ENCODE peak calls at places on chromosomes 2 and 18, in four cellular contexts. B is H9, U is mesendoderm, H is IMR-90. E is an unnamed sample.

GRCh38 chr2:131041402-131042160 is 51.7 kb downstream of the FAM168B start:
- DNase-seq in U (no peak), H (no peak), B (no peak), E (no peak)

GRCh38 chr2:239856620-239857285 is 168.4 kb downstream of the NDUFA10 start:
- DNase-seq in B (no peak), U (no peak), H (no peak), E (no peak)

GRCh38 chr2:70510213-70510820 is 43.3 kb downstream of the TGFA start:
- DNase-seq in B (no peak), H (no peak), U (no peak), E (no peak)

GRCh38 chr2:241601841-241602240 is 35.1 kb downstream of the THAP4 start:
- DNase-seq in B (no peak), H (no peak), U (no peak), E (no peak)

GRCh38 chr18:46555724-46556123 is 101.3 kb downstream of the LOXHD1 start:
- DNase-seq in B (peak; percentile 63), H (peak; percentile 3), U (peak; percentile 71), E (peak; percentile 76)

GRCh38 chr2:148282201-148282600 is 261.3 kb downstream of the MBD5 start:
- DNase-seq in B (no peak), H (peak; percentile 45), U (no peak), E (no peak)

GRCh38 chr2:155250800-155251199 is 552.3 kb downstream of the KCNJ3 start:
- DNase-seq in U (peak; percentile 70), B (no peak), H (no peak), E (no peak)

GRCh38 chr2:241214209-241214608 is 25.7 kb downstream of the ANO7 start:
- DNase-seq in H (no peak), B (no peak), U (no peak), E (no peak)

GRCh38 chr2:157722580-157723234 is 94.0 kb upstream of the ACVR1C start:
- DNase-seq in U (no peak), B (no peak), H (peak; percentile 11), E (no peak)

GRCh38 chr2:13020469-13020868 is 303.7 kb downstream of the TRIB2 start:
- DNase-seq in H (no peak), B (no peak), U (no peak), E (no peak)

GRCh38 chr2:169775765-169776482 is 22.7 kb upstream of the SSB start:
- DNase-seq in B (no peak), U (no peak), H (peak; percentile 70), E (no peak)

GRCh38 chr2:238794050-238794449 is 53.8 kb upstream of the TWIST2 start:
- DNase-seq in U (no peak), B (no peak), H (no peak), E (no peak)

GRCh38 chr2:106193491-106193976 is 567 bp downstream of the UXS1 start:
- DNase-seq in H (no peak), U (peak; percentile 14), B (no peak), E (no peak)

GRCh38 chr18:2939317-2939716 is 73.6 kb downstream of the LPIN2 start:
- DNase-seq in B (no peak), H (no peak), U (no peak), E (no peak)

GRCh38 chr18:31610841-31611240 is 19.2 kb downstream of the TTR start:
- DNase-seq in H (no peak), B (peak; percentile 88), U (peak; percentile 93), E (peak; percentile 57)

GRCh38 chr2:13652531-13653313 is 936.0 kb downstream of the TRIB2 start:
- DNase-seq in U (peak; percentile 73), H (peak; percentile 73), B (peak; percentile 49), E (no peak)

GRCh38 chr2:223788826-223789225 is 48.6 kb downstream of the AP1S3 start:
- DNase-seq in H (no peak), B (no peak), U (no peak), E (no peak)

GRCh38 chr2:40364143-40364903 is 87.6 kb downstream of the SLC8A1 start:
- DNase-seq in U (no peak), H (peak; percentile 44), B (no peak), E (no peak)

GRCh38 chr18:63322908-63323634 is 3.5 kb upstream of the BCL2 start:
- DNase-seq in B (peak; percentile 42), H (peak; percentile 73), U (peak; percentile 72), E (no peak)

GRCh38 chr2:3180082-3180908 is 197.3 kb downstream of the EIPR1 start:
- DNase-seq in H (no peak), U (no peak), B (no peak), E (no peak)

GRCh38 chr18:13538630-13539029 is 187.7 kb downstream of the FAM210A start:
- DNase-seq in B (no peak), U (no peak), H (no peak), E (no peak)

GRCh38 chr18:55038162-55038561 is 78.9 kb upstream of the CCDC68 start:
- DNase-seq in H (peak; percentile 19), B (no peak), U (no peak), E (no peak)

GRCh38 chr2:233436691-233437438 is 82.6 kb downstream of the DGKD start:
- DNase-seq in H (no peak), U (no peak), B (no peak), E (no peak)

GRCh38 chr2:160574472-160575140 is 81.0 kb upstream of the RBMS1 start:
- DNase-seq in B (no peak), H (peak; percentile 87), U (peak; percentile 17), E (no peak)

GRCh38 chr2:19176172-19176852 is 182.1 kb downstream of the OSR1 start:
- DNase-seq in B (no peak), H (no peak), U (no peak), E (no peak)

GRCh38 chr2:147689510-147689909 is 155.3 kb upstream of the ACVR2A start:
- DNase-seq in B (no peak), H (no peak), U (no peak), E (no peak)

DNA sequence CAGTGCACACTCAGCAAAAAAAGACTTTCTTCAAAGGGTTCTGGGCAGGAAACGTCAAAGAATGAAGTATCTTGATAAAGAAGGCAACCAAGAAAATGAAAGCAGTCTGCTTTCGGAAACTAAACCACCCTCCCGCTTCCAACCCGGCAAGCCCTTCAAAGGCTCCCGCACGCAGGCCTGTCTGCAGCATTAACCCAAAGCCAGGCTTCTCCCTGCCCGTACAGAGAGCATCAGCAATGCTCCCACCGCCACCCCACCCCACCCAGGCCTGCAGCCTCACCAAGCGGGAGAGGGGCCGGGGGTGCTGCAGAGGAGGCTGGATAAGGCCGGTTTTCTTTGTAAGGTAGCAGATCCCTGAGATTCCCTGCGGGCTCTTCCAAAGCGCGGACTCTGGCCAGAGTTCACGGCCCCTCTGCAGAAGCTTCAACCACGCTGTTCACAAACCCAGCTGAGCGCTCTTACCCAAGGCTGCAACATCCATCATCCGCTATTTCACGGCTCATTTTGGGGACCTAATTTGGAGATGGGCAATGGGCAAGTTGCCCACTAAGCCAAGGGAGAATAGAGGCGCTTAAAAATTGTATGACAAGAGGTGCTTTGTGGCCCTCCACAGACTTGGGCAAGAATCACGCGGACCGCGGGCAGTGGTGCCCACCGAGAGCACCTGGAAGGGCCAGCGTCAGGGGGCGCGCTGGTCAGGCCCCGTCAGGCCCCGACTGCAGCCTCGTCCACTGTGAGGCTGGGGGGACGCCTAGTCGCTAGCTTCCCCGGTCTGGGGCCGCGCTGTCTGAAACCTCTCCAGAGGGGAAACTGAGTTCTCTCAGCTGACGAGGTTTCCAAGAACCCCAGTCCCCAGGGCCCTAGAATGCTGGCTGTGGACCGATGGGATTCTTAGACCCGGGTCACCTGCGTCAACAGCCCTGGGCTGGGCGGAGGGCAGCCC is 225.4 kb upstream of the ID2 start:
- DNase-seq in H (no peak), U (no peak), B (no peak), E (no peak)
- H2BK5ac ChIP-seq in H (no peak overlapping the region), U (no peak overlapping the region), B (no peak overlapping the region), E (no peak overlapping the region)

GRCh38 chr2:37711831-37712230 is 40.4 kb upstream of the CDC42EP3 start:
- DNase-seq in U (no peak), H (peak; percentile 90), B (no peak), E (no peak)

GRCh38 chr2:37706784-37707183 is 35.3 kb upstream of the CDC42EP3 start:
- DNase-seq in B (no peak), H (no peak), U (no peak), E (no peak)

GRCh38 chr2:37713258-37713700 is 41.8 kb upstream of the CDC42EP3 start:
- DNase-seq in U (no peak), B (no peak), H (peak; percentile 98), E (no peak)

GRCh38 chr2:37707393-37707792 is 36.0 kb upstream of the CDC42EP3 start:
- DNase-seq in U (no peak), H (no peak), B (no peak), E (no peak)

DNA sequence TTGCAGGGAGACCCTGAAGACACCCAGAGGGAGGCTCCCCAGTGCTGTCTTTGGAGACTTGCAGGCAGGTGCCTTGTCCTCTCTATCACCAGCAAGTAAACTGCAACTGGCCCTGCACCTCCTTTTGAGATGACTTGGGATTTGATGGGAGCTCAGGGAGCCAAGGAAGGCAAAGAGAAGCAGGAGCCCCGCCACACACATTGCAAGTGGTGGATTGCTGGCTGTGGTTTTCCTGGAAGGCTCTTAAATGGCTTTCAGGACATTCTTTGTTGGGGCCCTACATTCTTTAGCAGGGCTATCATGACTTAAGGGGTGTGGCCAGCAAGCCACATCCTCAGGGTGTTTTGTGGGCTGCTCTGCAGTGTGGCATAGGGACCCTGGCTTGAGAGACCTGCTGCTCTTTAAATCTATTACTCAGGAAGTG is 39.9 kb upstream of the CDC42EP3 start:
- DNase-seq in B (peak; percentile 47), H (peak; percentile 91), U (peak; percentile 95), E (no peak)
- H4K5ac ChIP-seq in B (no peak overlapping the region), H (peak overlapping the region; percentile 87), U (no peak overlapping the region), E (no peak overlapping the region)

DNA sequence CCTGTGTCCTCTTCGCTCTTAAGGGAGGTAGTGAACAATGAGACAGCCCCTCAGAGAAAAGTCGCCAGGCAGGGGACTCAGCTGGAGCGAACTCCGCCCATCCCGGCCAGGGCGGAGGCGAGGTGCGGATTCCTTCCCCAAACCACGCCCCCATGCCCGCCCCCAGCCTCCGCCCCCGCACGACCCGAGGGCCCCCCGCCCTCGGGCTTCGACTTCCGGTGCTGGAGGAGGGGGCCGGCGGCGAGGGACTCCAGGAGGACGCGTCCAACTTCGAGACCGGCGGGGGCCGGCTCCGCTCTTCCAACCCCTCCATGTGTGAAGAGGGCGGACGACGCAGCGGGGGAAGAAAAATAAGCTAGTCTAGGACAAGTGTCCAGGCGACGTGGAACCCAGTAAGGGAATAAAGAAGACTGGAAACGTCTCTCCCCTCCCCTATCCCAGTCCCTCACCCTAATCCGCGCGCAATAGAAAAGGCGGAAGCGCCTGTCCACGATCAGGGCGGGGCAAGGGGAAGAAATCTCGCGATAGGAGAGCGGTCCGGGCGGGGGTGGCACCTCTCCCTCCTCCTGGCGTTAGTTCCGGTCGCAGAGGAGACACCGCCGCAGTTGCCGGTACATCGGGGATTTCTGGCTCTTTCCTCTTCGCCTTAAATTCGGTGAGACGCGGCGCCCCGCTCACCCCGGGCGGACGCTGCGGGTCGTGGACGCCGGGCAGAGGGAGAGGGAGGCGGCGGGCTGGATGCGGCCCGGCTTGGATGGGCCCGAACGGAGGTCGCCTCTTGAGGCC is at the start of gene BZW1:
- DNase-seq in B (peak; percentile 97), U (peak; percentile 99), H (peak; percentile 96), E (peak; percentile 95)
- H2BK5ac ChIP-seq in B (peak within 1 kb of the TSS; percentile 14), U (peak within 1 kb of the TSS; percentile 77), H (peak within 1 kb of the TSS; percentile 99), E (peak within 1 kb of the TSS; percentile 95)

DNA sequence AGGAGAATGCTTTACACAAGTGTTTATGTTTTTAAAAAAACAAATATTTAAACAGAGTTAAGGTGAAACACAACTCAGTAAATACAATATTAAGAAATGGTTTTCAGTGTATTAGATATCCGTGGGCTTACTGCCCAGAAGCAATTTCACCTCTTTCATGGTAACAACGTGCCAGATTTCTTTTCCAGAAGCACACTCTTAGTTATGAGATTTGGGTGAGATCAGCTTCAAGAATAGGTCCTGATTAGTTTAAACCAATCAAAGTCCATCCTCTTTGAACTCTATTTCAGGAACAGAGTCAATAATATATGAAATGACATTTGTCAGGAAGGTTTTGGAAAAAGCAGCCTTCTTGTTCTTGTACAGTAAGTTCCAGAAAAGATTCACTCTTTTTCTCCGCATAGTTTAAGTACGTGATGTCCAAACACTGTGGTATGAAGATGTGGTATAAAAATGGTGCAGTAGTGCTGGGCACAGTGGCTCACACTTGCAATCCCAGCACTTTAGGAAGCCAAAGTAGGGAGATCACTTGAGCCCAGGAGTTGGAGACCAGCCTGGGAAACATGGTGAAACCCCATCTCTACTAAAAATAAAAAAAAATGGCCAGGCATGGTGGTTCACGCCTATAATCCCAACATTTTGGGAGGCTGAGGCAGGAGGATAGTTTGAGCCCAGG is 14.7 kb downstream of the USP34 start:
- DNase-seq in H (no peak), B (no peak), U (no peak), E (no peak)
- H4K5ac ChIP-seq in H (no peak overlapping the region), B (no peak overlapping the region), U (no peak overlapping the region), E (no peak overlapping the region)